ENCODE peak calls at places on chromosomes 2 and 18, in nine cellular contexts. W is heart left ventricle; X is HAP-1; K is thyroid gland; B is tibial artery; G is CD4-positive, CD25-positive, alpha-beta regulatory T cell; L is pancreas; R is cardiac muscle cell; C is lower lobe of right lung. H is an unnamed sample.

GRCh38 chr2:201964011-201964410 is 69.6 kb upstream of the FZD7 start:
- DNase-seq in G (no peak), C (no peak), B (no peak), X (no peak), L (no peak), K (no peak), R (no peak), W (no peak), H (no peak)

GRCh38 chr2:30511122-30512083 is 64.4 kb downstream of the LCLAT1 start:
- DNase-seq in K (no peak), W (peak; percentile 46), G (no peak), X (no peak), B (peak; percentile 74), C (no peak), L (no peak), R (no peak), H (no peak)

GRCh38 chr2:240999873-241000541 is 1.6 kb downstream of the SNED1 start:
- DNase-seq in R (no peak), L (peak; percentile 63), X (peak; percentile 6), K (peak; percentile 61), C (peak; percentile 46), W (peak; percentile 17), B (peak; percentile 67), G (no peak), H (no peak)

GRCh38 chr18:52486052-52486451 is 146.1 kb downstream of the DCC start:
- DNase-seq in X (no peak), B (no peak), W (no peak), K (no peak), R (peak; percentile 30), C (no peak), L (no peak), G (no peak), H (no peak)

GRCh38 chr2:96506016-96506906 is 1.1 kb upstream of the NEURL3 start:
- DNase-seq in X (no peak), B (peak; percentile 46), W (no peak), R (no peak), C (no peak), K (no peak), L (no peak), G (no peak), H (no peak)

GRCh38 chr2:238159676-238160205 is 971 bp downstream of the ERFE start:
- DNase-seq in R (no peak), B (no peak), K (no peak), C (no peak), G (no peak), X (peak; percentile 56), L (peak; percentile 62), W (no peak), H (peak; percentile 70)

GRCh38 chr2:127560929-127561275 is 25.4 kb downstream of the MYO7B start:
- DNase-seq in B (no peak), G (no peak), K (no peak), C (no peak), R (no peak), W (no peak), L (no peak), X (no peak), H (no peak)

GRCh38 chr2:53286336-53286735 is 481.3 kb upstream of the CHAC2 start:
- DNase-seq in G (no peak), X (no peak), W (no peak), R (no peak), L (no peak), C (no peak), K (no peak), B (no peak), H (no peak)

GRCh38 chr18:46301081-46301480 is 196.9 kb downstream of the HAUS1 start:
- DNase-seq in B (peak; percentile 44), W (no peak), L (no peak), C (no peak), X (no peak), K (no peak), G (no peak), R (no peak), H (no peak)

GRCh38 chr18:46299465-46300004 is 195.3 kb downstream of the HAUS1 start:
- DNase-seq in L (no peak), C (no peak), B (no peak), X (no peak), K (no peak), W (no peak), R (no peak), G (no peak), H (no peak)

GRCh38 chr18:46301571-46301970 is 197.4 kb downstream of the HAUS1 start:
- DNase-seq in K (no peak), R (no peak), X (no peak), L (no peak), W (no peak), G (no peak), C (no peak), B (peak; percentile 29), H (no peak)

GRCh38 chr18:46298511-46298910 is 194.3 kb downstream of the HAUS1 start:
- DNase-seq in G (no peak), W (no peak), K (no peak), L (no peak), X (no peak), C (no peak), B (peak; percentile 37), R (no peak), H (no peak)

DNA sequence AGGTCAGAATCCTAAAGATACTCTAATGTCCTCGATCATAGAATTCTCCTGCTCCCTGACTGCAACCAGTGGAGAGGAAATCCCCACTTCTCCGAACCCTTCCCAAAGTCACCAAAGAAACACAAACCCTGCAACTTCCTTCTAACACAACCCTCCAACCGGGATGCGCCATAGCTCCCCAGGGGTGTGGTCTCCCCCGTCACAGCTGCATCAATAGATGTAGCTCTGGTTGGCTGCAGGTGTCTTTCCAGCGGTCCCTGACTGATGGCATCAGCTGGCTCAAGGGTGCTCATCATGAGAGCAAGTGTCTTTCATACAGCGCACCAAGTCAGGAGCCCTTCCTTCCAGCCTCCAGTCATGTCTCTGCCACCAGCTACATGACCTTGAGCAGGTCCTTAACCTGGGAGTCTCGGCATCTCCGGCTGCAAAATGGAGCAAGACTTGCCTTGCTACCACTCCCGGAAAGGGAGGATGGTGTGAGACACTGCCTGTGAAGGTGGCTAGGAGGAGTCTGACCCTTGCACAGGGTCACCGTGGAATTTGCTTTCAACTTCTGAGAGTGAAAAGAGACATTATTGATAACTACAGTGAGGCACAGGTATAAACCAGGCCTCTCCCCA is 198.8 kb downstream of the HAUS1 start:
- DNase-seq in R (no peak), X (no peak), B (peak; percentile 25), C (no peak), G (no peak), L (no peak), W (no peak), K (no peak), H (no peak)
- H3K4me3 ChIP-seq in R (no peak overlapping the region), X (no peak overlapping the region), B (no peak overlapping the region), C (no peak overlapping the region), G (no peak overlapping the region), L (no peak overlapping the region), W (no peak overlapping the region), K (no peak overlapping the region), H (no peak overlapping the region)

GRCh38 chr2:161238264-161238558 is 70.0 kb upstream of the PSMD14 start:
- DNase-seq in W (no peak), L (no peak), R (no peak), G (no peak), C (no peak), B (no peak), K (peak; percentile 3), X (no peak), H (no peak)

GRCh38 chr2:161237397-161238263 is 70.6 kb upstream of the PSMD14 start:
- DNase-seq in L (peak; percentile 63), W (peak; percentile 52), C (peak; percentile 64), R (peak; percentile 53), X (no peak), B (peak; percentile 69), G (peak; percentile 26), K (peak; percentile 71), H (peak; percentile 74)

GRCh38 chr2:161241894-161242293 is 66.3 kb upstream of the PSMD14 start:
- DNase-seq in C (no peak), X (no peak), G (no peak), W (no peak), L (no peak), R (no peak), K (peak; percentile 49), B (no peak), H (no peak)

GRCh38 chr2:161238559-161239415 is 69.4 kb upstream of the PSMD14 start:
- DNase-seq in C (peak; percentile 72), B (peak; percentile 74), W (peak; percentile 68), L (peak; percentile 81), G (peak; percentile 40), K (peak; percentile 69), X (no peak), R (peak; percentile 73), H (peak; percentile 90)

GRCh38 chr2:161239416-161240109 is 68.7 kb upstream of the PSMD14 start:
- DNase-seq in R (no peak), W (no peak), G (no peak), C (peak; percentile 46), X (no peak), K (no peak), B (no peak), L (no peak), H (peak; percentile 61)
- H3K27me3 ChIP-seq in R (no peaks in the 10 kb centered on the region), W (no peaks in the 10 kb centered on the region), G (no peaks in the 10 kb centered on the region), C (no peaks in the 10 kb centered on the region), X (no peaks in the 10 kb centered on the region), K (no peaks in the 10 kb centered on the region), B (no peaks in the 10 kb centered on the region), L (no peaks in the 10 kb centered on the region), H (peaks cover 48% of the 10 kb centered on the region)

GRCh38 chr18:79495591-79496071 is 99.9 kb downstream of the NFATC1 start:
- DNase-seq in K (no peak), G (no peak), R (no peak), C (peak; percentile 37), X (no peak), B (peak; percentile 46), W (no peak), L (no peak), H (peak; percentile 34)

GRCh38 chr18:79498662-79499061 is 102.9 kb downstream of the NFATC1 start:
- DNase-seq in W (no peak), X (no peak), R (no peak), G (no peak), B (peak; percentile 4), L (no peak), C (no peak), K (no peak), H (no peak)

GRCh38 chr18:79496237-79496977 is 100.7 kb downstream of the NFATC1 start:
- DNase-seq in K (peak; percentile 6), C (peak; percentile 40), B (peak; percentile 46), G (no peak), R (no peak), X (no peak), L (peak; percentile 56), W (no peak), H (peak; percentile 27)

GRCh38 chr18:79496978-79497637 is 101.4 kb downstream of the NFATC1 start:
- DNase-seq in L (no peak), W (peak; percentile 57), C (peak; percentile 38), K (peak; percentile 7), R (no peak), B (peak; percentile 59), G (no peak), X (no peak), H (peak; percentile 26)

GRCh38 chr18:79497638-79498081 is 101.9 kb downstream of the NFATC1 start:
- DNase-seq in C (no peak), R (no peak), X (no peak), W (no peak), L (no peak), G (no peak), K (no peak), B (no peak), H (no peak)
- H3K4me3 ChIP-seq in C (no peak overlapping the region), R (no peak overlapping the region), X (no peak overlapping the region), W (no peak overlapping the region), L (no peak overlapping the region), G (no peak overlapping the region), K (no peak overlapping the region), B (no peak overlapping the region), H (no peak overlapping the region)

DNA sequence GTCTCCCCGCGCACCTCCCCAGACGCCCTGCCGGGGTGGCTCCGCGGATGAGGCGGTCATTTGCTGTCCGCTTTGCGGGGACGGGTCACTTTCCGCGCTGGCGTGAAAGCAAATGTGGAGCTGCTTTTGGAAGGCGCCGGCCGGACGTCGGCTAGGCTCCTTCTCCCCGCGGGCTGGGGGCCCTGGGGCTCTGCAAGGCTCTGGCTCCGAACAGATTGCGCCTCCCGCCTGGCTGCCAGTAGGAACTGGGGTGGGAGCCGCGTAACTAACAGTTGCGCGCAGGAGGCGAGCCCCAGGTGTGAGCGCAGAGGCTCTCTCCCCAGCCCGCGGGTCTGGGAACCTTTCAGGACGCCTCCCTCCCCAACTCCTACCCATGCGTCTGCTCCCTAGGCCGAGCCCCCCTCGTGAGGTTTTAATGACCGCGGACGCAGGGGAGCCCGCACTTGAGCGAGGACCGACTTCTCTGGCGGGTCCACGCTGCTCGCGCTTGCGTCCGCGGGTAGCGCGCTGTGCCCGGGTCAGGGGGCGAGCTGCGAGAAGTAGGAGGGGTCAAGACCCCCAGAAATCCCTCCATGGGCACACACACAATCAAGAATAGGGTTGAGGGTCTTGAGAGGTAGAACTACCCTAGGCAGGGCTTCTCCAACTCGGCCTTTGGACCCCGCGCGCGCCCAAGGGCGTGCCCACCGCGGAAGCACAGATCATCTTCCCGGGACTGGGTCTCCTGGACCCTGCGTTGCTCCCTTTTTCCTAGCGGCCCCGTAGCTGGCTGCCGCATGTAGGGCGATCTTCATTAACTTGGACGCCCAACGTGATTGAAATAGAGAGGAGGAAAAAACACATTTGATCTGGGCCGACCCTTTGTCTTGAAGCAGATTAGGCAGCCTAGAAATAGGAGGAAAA is 146.8 kb downstream of the MEIS1 start:
- DNase-seq in C (no peak), X (no peak), R (peak; percentile 61), W (no peak), G (no peak), L (peak; percentile 87), B (no peak), K (no peak), H (peak; percentile 82)
- H3K27me3 ChIP-seq in C (peaks cover 73% of the 10 kb centered on the region), X (peaks cover 95% of the 10 kb centered on the region), R (peaks cover 27% of the 10 kb centered on the region), W (peaks cover 59% of the 10 kb centered on the region), G (peaks cover 32% of the 10 kb centered on the region), L (no peaks in the 10 kb centered on the region), B (peaks cover 53% of the 10 kb centered on the region), K (peaks cover 48% of the 10 kb centered on the region), H (peaks cover 85% of the 10 kb centered on the region)

H was measured in H7.